ENCODE peak calls at places on chromosomes 3 and 15, in seven cellular contexts. One of them, this sample, is unnamed.

GRCh38 chr3:134315286-134316106 is 58.8 kb downstream of the AMOTL2 start:
- DNase-seq in uterus: peak; percentile 83
- DNase-seq in BJ: no peak
- DNase-seq in ascending aorta: peak; percentile 72
- DNase-seq in SK-N-SH: no peak
- DNase-seq in DND-41: no peak
- DNase-seq in fibroblast of lung: peak; percentile 71
- DNase-seq in this sample: no peak

GRCh38 chr15:77225088-77225487 is 154.2 kb upstream of the TSPAN3 start:
- DNase-seq in uterus: no peak
- DNase-seq in BJ: no peak
- DNase-seq in ascending aorta: no peak
- DNase-seq in SK-N-SH: no peak
- DNase-seq in DND-41: no peak
- DNase-seq in fibroblast of lung: peak; percentile 37
- DNase-seq in this sample: no peak

GRCh38 chr3:10950476-10951294 is 41.9 kb upstream of the SLC6A1 start:
- DNase-seq in uterus: peak; percentile 38
- DNase-seq in BJ: no peak
- DNase-seq in ascending aorta: no peak
- DNase-seq in SK-N-SH: peak; percentile 65
- DNase-seq in DND-41: no peak
- DNase-seq in fibroblast of lung: peak; percentile 47
- DNase-seq in this sample: peak; percentile 63

GRCh38 chr15:100565591-100565990 is 36.4 kb downstream of the LINS1 start:
- DNase-seq in uterus: no peak
- DNase-seq in BJ: no peak
- DNase-seq in ascending aorta: no peak
- DNase-seq in SK-N-SH: no peak
- DNase-seq in DND-41: no peak
- DNase-seq in fibroblast of lung: no peak
- DNase-seq in this sample: no peak

GRCh38 chr15:57472861-57473260 is 96.6 kb downstream of the CGNL1 start:
- DNase-seq in uterus: no peak
- DNase-seq in BJ: peak; percentile 55
- DNase-seq in ascending aorta: no peak
- DNase-seq in SK-N-SH: no peak
- DNase-seq in DND-41: no peak
- DNase-seq in fibroblast of lung: peak; percentile 28
- DNase-seq in this sample: no peak

GRCh38 chr15:77659350-77660321 is 26.9 kb upstream of the LINGO1 start:
- DNase-seq in uterus: no peak
- DNase-seq in BJ: no peak
- DNase-seq in ascending aorta: no peak
- DNase-seq in SK-N-SH: peak; percentile 91
- DNase-seq in DND-41: peak; percentile 70
- DNase-seq in fibroblast of lung: peak; percentile 39
- DNase-seq in this sample: peak; percentile 90

GRCh38 chr3:187066228-187066995 is 72.9 kb downstream of the RPL39L start:
- DNase-seq in uterus: no peak
- DNase-seq in BJ: no peak
- DNase-seq in ascending aorta: no peak
- DNase-seq in SK-N-SH: peak; percentile 32
- DNase-seq in DND-41: no peak
- DNase-seq in fibroblast of lung: peak; percentile 15
- DNase-seq in this sample: peak; percentile 94

GRCh38 chr3:69364354-69364753 is 21.5 kb downstream of the FRMD4B start:
- DNase-seq in uterus: no peak
- DNase-seq in BJ: peak; percentile 16
- DNase-seq in ascending aorta: no peak
- DNase-seq in SK-N-SH: peak; percentile 56
- DNase-seq in DND-41: no peak
- DNase-seq in fibroblast of lung: no peak
- DNase-seq in this sample: no peak

GRCh38 chr3:9343115-9343514 is 19.7 kb upstream of the THUMPD3 start:
- DNase-seq in uterus: no peak
- DNase-seq in BJ: no peak
- DNase-seq in ascending aorta: no peak
- DNase-seq in SK-N-SH: no peak
- DNase-seq in DND-41: no peak
- DNase-seq in fibroblast of lung: no peak
- DNase-seq in this sample: no peak

GRCh38 chr3:107044587-107045119 is 332.6 kb upstream of the CCDC54 start:
- DNase-seq in uterus: no peak
- DNase-seq in BJ: no peak
- DNase-seq in ascending aorta: no peak
- DNase-seq in SK-N-SH: no peak
- DNase-seq in DND-41: no peak
- DNase-seq in fibroblast of lung: no peak
- DNase-seq in this sample: no peak

GRCh38 chr3:36597422-36597821 is 166.9 kb downstream of the DCLK3 start:
- DNase-seq in uterus: no peak
- DNase-seq in BJ: no peak
- DNase-seq in ascending aorta: no peak
- DNase-seq in SK-N-SH: no peak
- DNase-seq in DND-41: no peak
- DNase-seq in fibroblast of lung: no peak
- DNase-seq in this sample: peak; percentile 25

GRCh38 chr15:71508081-71508682 is 302.2 kb upstream of the NR2E3 start:
- DNase-seq in uterus: no peak
- DNase-seq in BJ: no peak
- DNase-seq in ascending aorta: no peak
- DNase-seq in SK-N-SH: no peak
- DNase-seq in DND-41: no peak
- DNase-seq in fibroblast of lung: no peak
- DNase-seq in this sample: no peak

GRCh38 chr3:159208080-159208479 is 406.2 kb downstream of the MFSD1 start:
- DNase-seq in uterus: no peak
- DNase-seq in BJ: no peak
- DNase-seq in ascending aorta: no peak
- DNase-seq in SK-N-SH: no peak
- DNase-seq in DND-41: peak; percentile 27
- DNase-seq in fibroblast of lung: no peak
- DNase-seq in this sample: no peak

GRCh38 chr15:47367991-47368390 is 349.3 kb upstream of the SEMA6D start:
- DNase-seq in uterus: no peak
- DNase-seq in BJ: no peak
- DNase-seq in ascending aorta: no peak
- DNase-seq in SK-N-SH: no peak
- DNase-seq in DND-41: no peak
- DNase-seq in fibroblast of lung: no peak
- DNase-seq in this sample: no peak

GRCh38 chr15:70632981-70633380 is 130.4 kb downstream of the UACA start:
- DNase-seq in uterus: no peak
- DNase-seq in BJ: no peak
- DNase-seq in ascending aorta: no peak
- DNase-seq in SK-N-SH: no peak
- DNase-seq in DND-41: no peak
- DNase-seq in fibroblast of lung: no peak
- DNase-seq in this sample: no peak

DNA sequence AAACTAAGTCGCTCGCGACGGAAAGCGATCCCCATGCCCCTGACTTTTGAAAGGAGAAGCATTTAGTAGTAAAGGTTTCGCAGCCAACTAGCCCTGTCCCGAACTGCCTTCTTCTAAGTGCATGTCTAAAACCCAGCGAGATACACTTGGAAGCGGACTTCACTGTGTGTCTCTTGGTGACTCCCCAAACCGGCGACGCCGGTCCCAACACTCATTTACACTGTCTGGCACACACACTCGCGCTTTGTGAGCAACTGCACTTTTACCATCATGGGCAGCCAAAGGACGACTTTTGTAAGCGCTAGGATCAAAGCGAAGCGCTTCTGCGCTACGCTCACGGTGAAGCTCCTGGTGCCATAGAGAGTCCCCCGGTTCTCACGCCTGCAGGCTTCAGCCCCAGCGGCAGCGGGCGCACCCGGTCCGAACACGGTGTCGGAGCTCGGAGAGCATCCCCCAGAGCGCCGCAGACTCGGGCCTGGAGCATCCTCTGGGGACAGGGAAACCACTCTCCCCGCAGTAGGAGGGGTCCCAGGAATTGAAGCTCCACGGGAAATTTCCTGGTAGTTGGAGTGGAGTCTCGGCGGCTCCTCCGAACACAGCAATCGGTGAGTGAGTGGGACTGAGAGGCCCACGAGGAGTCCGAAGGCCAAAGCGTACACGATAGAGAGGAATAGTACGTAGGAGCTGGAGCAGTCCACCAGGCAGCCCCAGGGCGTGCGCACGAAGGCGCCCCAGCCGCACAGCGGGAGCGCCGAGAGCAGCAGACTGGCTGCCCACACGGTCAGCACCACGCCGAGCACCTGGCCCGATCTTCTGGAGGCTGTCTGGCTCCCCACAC is 1.4 kb downstream of the GPR149 start:
- DNase-seq in uterus: no peak
- DNase-seq in BJ: no peak
- DNase-seq in ascending aorta: no peak
- DNase-seq in SK-N-SH: peak; percentile 42
- DNase-seq in DND-41: no peak
- DNase-seq in fibroblast of lung: no peak
- DNase-seq in this sample: peak; percentile 50
- H3K27me3 ChIP-seq in uterus: peaks cover 21% of the 10 kb centered on the region
- H3K27me3 ChIP-seq in BJ: peaks cover 11% of the 10 kb centered on the region
- H3K27me3 ChIP-seq in ascending aorta: no peaks in the 10 kb centered on the region
- H3K27me3 ChIP-seq in SK-N-SH: peaks cover 22% of the 10 kb centered on the region
- H3K27me3 ChIP-seq in DND-41: no peaks in the 10 kb centered on the region
- H3K27me3 ChIP-seq in fibroblast of lung: no peaks in the 10 kb centered on the region
- H3K27me3 ChIP-seq in this sample: no peaks in the 10 kb centered on the region

GRCh38 chr3:43691120-43692002 is 623 bp downstream of the ABHD5 start:
- DNase-seq in uterus: peak; percentile 56
- DNase-seq in BJ: no peak
- DNase-seq in ascending aorta: peak; percentile 19
- DNase-seq in SK-N-SH: peak; percentile 73
- DNase-seq in DND-41: peak; percentile 45
- DNase-seq in fibroblast of lung: peak; percentile 40
- DNase-seq in this sample: peak; percentile 91

GRCh38 chr3:43692085-43692484 is 1.3 kb downstream of the ABHD5 start:
- DNase-seq in uterus: no peak
- DNase-seq in BJ: no peak
- DNase-seq in ascending aorta: no peak
- DNase-seq in SK-N-SH: no peak
- DNase-seq in DND-41: no peak
- DNase-seq in fibroblast of lung: peak; percentile 28
- DNase-seq in this sample: no peak

GRCh38 chr3:43689166-43689565 is 1.6 kb upstream of the ABHD5 start:
- DNase-seq in uterus: no peak
- DNase-seq in BJ: no peak
- DNase-seq in ascending aorta: no peak
- DNase-seq in SK-N-SH: no peak
- DNase-seq in DND-41: no peak
- DNase-seq in fibroblast of lung: no peak
- DNase-seq in this sample: no peak

GRCh38 chr3:43689766-43690399 is 855 bp upstream of the ABHD5 start:
- DNase-seq in uterus: no peak
- DNase-seq in BJ: no peak
- DNase-seq in ascending aorta: no peak
- DNase-seq in SK-N-SH: no peak
- DNase-seq in DND-41: no peak
- DNase-seq in fibroblast of lung: no peak
- DNase-seq in this sample: no peak

DNA sequence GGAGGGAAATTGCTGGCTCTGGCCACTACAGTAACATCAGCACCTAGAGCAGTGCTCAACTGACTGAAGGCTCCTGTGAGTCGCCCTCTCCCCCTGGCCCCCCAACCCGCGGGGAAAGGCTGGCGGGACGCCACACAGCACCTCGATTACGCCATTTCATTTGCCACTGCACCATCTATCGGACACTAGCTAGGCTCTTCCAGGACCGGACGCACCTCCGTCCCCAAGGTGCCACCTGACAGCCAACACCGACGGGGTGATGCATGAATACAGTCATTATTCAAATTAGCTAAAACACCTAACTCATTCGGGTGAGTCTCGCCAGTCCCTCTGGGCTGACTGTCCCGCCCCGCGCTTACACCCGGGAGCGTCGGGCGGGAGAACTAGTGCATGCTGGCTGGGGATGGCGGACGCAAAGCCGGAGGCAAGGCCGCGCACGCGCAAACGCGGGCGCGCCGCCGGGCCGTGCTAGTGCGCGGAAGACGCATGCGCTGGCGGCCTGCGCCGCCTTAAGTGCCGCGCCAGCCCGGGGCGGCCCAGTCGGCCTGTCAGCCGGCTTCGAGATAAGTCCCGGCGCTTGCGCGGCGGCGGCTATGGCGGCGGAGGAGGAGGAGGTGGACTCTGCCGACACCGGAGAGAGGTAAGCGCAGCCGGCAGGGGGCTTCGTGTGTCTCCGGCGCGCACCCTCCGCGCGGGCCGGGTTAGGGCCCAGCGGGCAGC is at the start of gene ABHD5:
- DNase-seq in uterus: peak; percentile 92
- DNase-seq in BJ: peak; percentile 73
- DNase-seq in ascending aorta: peak; percentile 55
- DNase-seq in SK-N-SH: peak; percentile 97
- DNase-seq in DND-41: peak; percentile 91
- DNase-seq in fibroblast of lung: peak; percentile 95
- DNase-seq in this sample: peak; percentile 93
- TF ChIP-seq CTCF in uterus: peak; percentile 5
- TF ChIP-seq CTCF in BJ: peak; percentile 28
- TF ChIP-seq CTCF in ascending aorta: no peak
- TF ChIP-seq CTCF in SK-N-SH: peak; percentile 36
- TF ChIP-seq CTCF in DND-41: peak; percentile 50
- TF ChIP-seq CTCF in fibroblast of lung: peak; percentile 17
- TF ChIP-seq CTCF in this sample: peak; percentile 48

GRCh38 chr3:133038731-133039398 is 674 bp downstream of the TMEM108 start:
- DNase-seq in uterus: peak; percentile 14
- DNase-seq in BJ: no peak
- DNase-seq in ascending aorta: no peak
- DNase-seq in SK-N-SH: peak; percentile 62
- DNase-seq in DND-41: no peak
- DNase-seq in fibroblast of lung: no peak
- DNase-seq in this sample: peak; percentile 26
- H3K27me3 ChIP-seq in uterus: no peaks in the 10 kb centered on the region
- H3K27me3 ChIP-seq in BJ: peaks cover 23% of the 10 kb centered on the region
- H3K27me3 ChIP-seq in ascending aorta: no peaks in the 10 kb centered on the region
- H3K27me3 ChIP-seq in SK-N-SH: peaks cover 7% of the 10 kb centered on the region
- H3K27me3 ChIP-seq in DND-41: peaks cover 3% of the 10 kb centered on the region
- H3K27me3 ChIP-seq in fibroblast of lung: peaks cover 20% of the 10 kb centered on the region
- H3K27me3 ChIP-seq in this sample: no peaks in the 10 kb centered on the region

GRCh38 chr3:33419948-33420347 is 20.3 kb downstream of the UBP1 start:
- DNase-seq in uterus: no peak
- DNase-seq in BJ: no peak
- DNase-seq in ascending aorta: no peak
- DNase-seq in SK-N-SH: no peak
- DNase-seq in DND-41: no peak
- DNase-seq in fibroblast of lung: no peak
- DNase-seq in this sample: no peak

GRCh38 chr3:33424606-33425453 is 15.4 kb downstream of the UBP1 start:
- DNase-seq in uterus: no peak
- DNase-seq in BJ: no peak
- DNase-seq in ascending aorta: no peak
- DNase-seq in SK-N-SH: no peak
- DNase-seq in DND-41: no peak
- DNase-seq in fibroblast of lung: no peak
- DNase-seq in this sample: no peak

GRCh38 chr3:33417051-33417673 is 23.0 kb downstream of the UBP1 start:
- DNase-seq in uterus: no peak
- DNase-seq in BJ: no peak
- DNase-seq in ascending aorta: no peak
- DNase-seq in SK-N-SH: no peak
- DNase-seq in DND-41: no peak
- DNase-seq in fibroblast of lung: peak; percentile 37
- DNase-seq in this sample: no peak

GRCh38 chr3:33425456-33425855 is 14.7 kb downstream of the UBP1 start:
- DNase-seq in uterus: no peak
- DNase-seq in BJ: no peak
- DNase-seq in ascending aorta: no peak
- DNase-seq in SK-N-SH: no peak
- DNase-seq in DND-41: no peak
- DNase-seq in fibroblast of lung: peak; percentile 15
- DNase-seq in this sample: no peak

GRCh38 chr3:33420966-33421365 is 19.2 kb downstream of the UBP1 start:
- DNase-seq in uterus: no peak
- DNase-seq in BJ: no peak
- DNase-seq in ascending aorta: no peak
- DNase-seq in SK-N-SH: no peak
- DNase-seq in DND-41: no peak
- DNase-seq in fibroblast of lung: no peak
- DNase-seq in this sample: no peak
- TF ChIP-seq CTCF in uterus: no peak
- TF ChIP-seq CTCF in BJ: no peak
- TF ChIP-seq CTCF in ascending aorta: no peak
- TF ChIP-seq CTCF in SK-N-SH: peak; percentile 11
- TF ChIP-seq CTCF in DND-41: peak; percentile 15
- TF ChIP-seq CTCF in fibroblast of lung: no peak
- TF ChIP-seq CTCF in this sample: no peak